ENCODE peak calls at places on chromosomes 1 and 21, in five cellular contexts. O is upper lobe of left lung, Y is K562, K is heart left ventricle, S is right lobe of liver. H is an unnamed sample. For H3K4me1, the result is how much of the 10 kb centered on the place peaks cover.

GRCh38 chr1:38997034-38997900 is 6.2 kb downstream of the AKIRIN1 start:
- ATAC-seq in O (no peak), Y (peak), K (no peak), S (no peak), H (no peak)

GRCh38 chr1:12454406-12455391 is 163.3 kb downstream of the DHRS3 start:
- ATAC-seq in O (peak), Y (peak), K (peak), S (peak), H (peak)

GRCh38 chr1:193707271-193708015 is 521.0 kb upstream of the B3GALT2 start:
- ATAC-seq in O (no peak), Y (no peak), K (no peak), S (no peak), H (no peak)

GRCh38 chr1:115184260-115184950 is 95.1 kb upstream of the TSPAN2 start:
- ATAC-seq in O (peak), Y (no peak), K (peak), S (no peak), H (peak)

GRCh38 chr1:44808938-44809917 is 905 bp downstream of the BTBD19 start:
- ATAC-seq in O (peak), Y (no peak), K (no peak), S (no peak), H (no peak)

GRCh38 chr1:33099290-33100118 is 18.6 kb downstream of the AZIN2 start:
- ATAC-seq in O (peak), Y (peak), K (peak), S (peak), H (no peak)

GRCh38 chr1:107230121-107230520 is 89.3 kb downstream of the NTNG1 start:
- ATAC-seq in O (no peak), Y (no peak), K (no peak), S (no peak), H (no peak)

GRCh38 chr1:67226688-67227087 is 60.4 kb downstream of the IL23R start:
- ATAC-seq in O (no peak), Y (no peak), K (no peak), S (no peak), H (no peak)

GRCh38 chr21:27953328-27954045 is 986.6 kb upstream of the ADAMTS5 start:
- ATAC-seq in O (peak), Y (no peak), K (no peak), S (no peak), H (no peak)

GRCh38 chr21:27954806-27955205 is 987.9 kb upstream of the ADAMTS5 start:
- ATAC-seq in O (no peak), Y (no peak), K (no peak), S (no peak), H (no peak)
- H3K4me3 ChIP-seq in O (no peak), Y (no peak), K (no peak), S (no peak), H (no peak)

GRCh38 chr1:6184083-6184783 is 4.1 kb upstream of the CHD5 start:
- ATAC-seq in O (no peak), Y (peak), K (no peak), S (no peak), H (no peak)
- TF ChIP-seq POLR2A in O (no peak), Y (peak), K (no peak), S (no peak), H (no peak)

GRCh38 chr1:92933459-92933858 is 27.8 kb downstream of the DIPK1A start:
- ATAC-seq in O (no peak), Y (no peak), K (no peak), S (no peak), H (peak)

GRCh38 chr1:92940541-92940940 is 20.7 kb downstream of the DIPK1A start:
- ATAC-seq in O (no peak), Y (no peak), K (no peak), S (no peak), H (no peak)

GRCh38 chr1:92934395-92935378 is 26.6 kb downstream of the DIPK1A start:
- ATAC-seq in O (peak), Y (no peak), K (peak), S (peak), H (peak)

GRCh38 chr1:92936865-92937264 is 24.4 kb downstream of the DIPK1A start:
- ATAC-seq in O (no peak), Y (no peak), K (no peak), S (no peak), H (no peak)

GRCh38 chr1:92937731-92938130 is 23.5 kb downstream of the DIPK1A start:
- ATAC-seq in O (no peak), Y (no peak), K (no peak), S (peak), H (no peak)
- H3K4me1 ChIP-seq in O (under half), Y (under half), K (under half), S (half or more), H (half or more)

GRCh38 chr1:203324103-203325003 is 19.0 kb downstream of the BTG2 start:
- ATAC-seq in O (peak), Y (no peak), K (no peak), S (no peak), H (no peak)

GRCh38 chr1:203326830-203327683 is 21.7 kb downstream of the BTG2 start:
- ATAC-seq in O (peak), Y (peak), K (peak), S (peak), H (peak)

GRCh38 chr1:203323587-203323986 is 18.3 kb downstream of the BTG2 start:
- ATAC-seq in O (no peak), Y (no peak), K (no peak), S (no peak), H (no peak)

GRCh38 chr1:203325004-203325417 is 19.7 kb downstream of the BTG2 start:
- ATAC-seq in O (no peak), Y (no peak), K (no peak), S (no peak), H (no peak)

GRCh38 chr1:203325418-203326091 is 20.2 kb downstream of the BTG2 start:
- ATAC-seq in O (peak), Y (no peak), K (no peak), S (peak), H (no peak)
- H3K4me3 ChIP-seq in O (no peak), Y (no peak), K (peak), S (no peak), H (no peak)

DNA sequence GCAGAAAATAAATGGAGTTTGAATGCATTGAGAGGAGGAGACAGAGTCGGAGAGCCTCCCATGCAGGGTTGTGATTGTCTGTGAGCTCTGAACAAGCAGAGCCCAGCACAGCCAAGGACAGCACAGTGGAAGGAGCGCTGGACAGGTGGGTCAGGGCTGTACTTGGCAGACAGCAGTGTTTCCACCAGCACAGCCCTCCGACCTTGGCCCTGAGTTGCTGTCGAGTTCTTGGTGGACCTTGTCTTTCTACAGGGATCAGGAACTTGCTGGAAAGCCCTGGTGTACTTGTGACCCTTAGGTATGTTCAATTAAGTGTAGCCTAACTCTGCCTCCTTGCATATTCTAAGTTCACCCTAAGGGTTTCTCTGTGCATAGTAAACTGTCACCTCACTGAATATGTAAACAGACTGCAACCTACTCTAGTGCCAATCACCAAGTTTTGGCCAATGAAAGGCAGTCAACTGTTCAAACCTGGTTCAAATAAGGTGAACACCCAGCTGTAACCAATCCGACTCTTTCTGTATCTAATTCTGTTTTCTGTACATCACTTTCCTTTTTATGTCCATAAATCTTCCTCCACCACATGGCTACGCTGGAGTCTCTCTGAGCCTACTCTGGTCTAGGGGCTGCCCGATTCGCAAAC is 86.6 kb upstream of the SLC25A33 start:
- ATAC-seq in O (no peak), Y (no peak), K (no peak), S (peak), H (no peak)
- TF ChIP-seq POLR2A in O (no peak), Y (no peak), K (no peak), S (peak), H (no peak)

DNA sequence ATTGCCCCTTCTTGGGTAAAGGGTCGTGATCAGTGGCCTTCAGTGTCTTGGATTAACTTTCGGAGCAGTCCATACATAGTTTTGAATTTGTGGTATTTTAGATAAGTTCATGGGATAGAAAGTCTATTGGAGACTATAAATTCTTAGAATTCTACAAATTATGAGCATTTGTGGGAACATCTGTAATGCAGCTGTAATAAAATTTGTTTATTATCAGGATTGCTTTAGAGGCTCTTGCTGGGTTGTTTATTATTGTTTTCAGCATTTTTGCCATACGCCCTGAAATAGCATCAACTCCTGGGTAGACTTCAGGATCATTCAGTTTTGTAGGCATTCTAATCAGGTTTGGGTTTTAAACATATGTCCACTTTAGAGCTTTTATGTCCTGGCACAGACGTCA is 16.1 kb downstream of the LAMC1 start:
- ATAC-seq in O (no peak), Y (no peak), K (no peak), S (no peak), H (no peak)
- H3K4me1 ChIP-seq in O (under half), Y (under half), K (under half), S (under half), H (half or more)